ENCODE peak calls at places on chromosomes 4 and X, in nine cellular contexts. D is OCI-M1, V is upper lobe of right lung, L is heart right ventricle, X is SW480, Q is activated T-cell treated with anti-CD3 and anti-CD28 coated beads for 1 hour, R is type B pancreatic cell, S is neural progenitor cell, I is spleen. F is an unnamed sample.

GRCh38 chrX:10189317-10190268 is 32.8 kb downstream of the CLCN4 start:
- DNase-seq in Q (peak), L (peak), X (peak), V (peak), S (peak), I (peak), R (peak), D (peak), F (peak)

GRCh38 chr4:83356899-83357661 is 22.4 kb upstream of the HPSE start:
- DNase-seq in L (no peak), Q (no peak), S (no peak), X (peak), V (no peak), R (no peak), D (peak), I (no peak), F (no peak)

GRCh38 chr4:122762966-122763716 is 30.6 kb downstream of the BBS12 start:
- DNase-seq in S (peak), I (no peak), R (no peak), X (no peak), Q (no peak), L (no peak), V (no peak), D (no peak), F (no peak)

GRCh38 chrX:118864063-118864630 is 40.5 kb downstream of the ZCCHC12 start:
- DNase-seq in I (no peak), Q (no peak), X (no peak), R (no peak), V (no peak), D (no peak), L (no peak), S (no peak), F (no peak)

GRCh38 chr4:144948009-144948408 is 150.0 kb downstream of the ANAPC10 start:
- DNase-seq in V (no peak), L (no peak), X (peak), S (peak), R (no peak), Q (no peak), D (peak), I (no peak), F (no peak)

GRCh38 chr4:40546506-40546905 is 83.2 kb downstream of the RBM47 start:
- DNase-seq in V (no peak), R (no peak), X (no peak), Q (no peak), L (no peak), I (no peak), D (no peak), S (no peak), F (no peak)

GRCh38 chr4:142556048-142556447 is 290.1 kb downstream of the INPP4B start:
- DNase-seq in X (no peak), S (no peak), V (no peak), L (no peak), R (no peak), Q (no peak), D (no peak), I (no peak), F (no peak)

GRCh38 chrX:9539611-9540387 is 74.9 kb downstream of the TBL1X start:
- DNase-seq in Q (no peak), V (no peak), I (no peak), S (no peak), R (no peak), X (no peak), D (no peak), L (no peak), F (no peak)

GRCh38 chr4:153409412-153409811 is 56.7 kb upstream of the TMEM131L start:
- DNase-seq in D (peak), S (no peak), L (no peak), X (no peak), R (no peak), I (no peak), Q (no peak), V (no peak), F (no peak)

GRCh38 chrX:2391869-2392606 is 108.7 kb downstream of the DHRSX start:
- DNase-seq in L (no peak), S (no peak), X (peak), D (no peak), I (no peak), R (no peak), Q (no peak), V (no peak), F (no peak)